ENCODE peak calls at places on chromosomes 3 and 15, in five cellular contexts. One of them, this sample, is unnamed.
A peak's percentile ranks its signal among the peaks of the same experiment; 100 is the strongest.

GRCh38 chr3:113287111-113287817 is 75.9 kb downstream of the BOC start:
- DNase-seq in sigmoid colon: no peak
- DNase-seq in testis: peak; percentile 55
- DNase-seq in transverse colon: no peak
- DNase-seq in right lobe of liver: no peak
- DNase-seq in this sample: peak; percentile 53

GRCh38 chr15:96333194-96334016 is 2.9 kb downstream of the NR2F2 start:
- DNase-seq in sigmoid colon: peak; percentile 77
- DNase-seq in testis: no peak
- DNase-seq in transverse colon: peak; percentile 20
- DNase-seq in right lobe of liver: peak; percentile 53
- DNase-seq in this sample: peak; percentile 70

GRCh38 chr3:157566596-157566995 is 63.4 kb upstream of the VEPH1 start:
- DNase-seq in sigmoid colon: no peak
- DNase-seq in testis: no peak
- DNase-seq in transverse colon: no peak
- DNase-seq in right lobe of liver: no peak
- DNase-seq in this sample: no peak

GRCh38 chr3:66317750-66318366 is 97.1 kb downstream of the SLC25A26 start:
- DNase-seq in sigmoid colon: no peak
- DNase-seq in testis: no peak
- DNase-seq in transverse colon: no peak
- DNase-seq in right lobe of liver: no peak
- DNase-seq in this sample: no peak

GRCh38 chr15:67105065-67105951 is 39.9 kb downstream of the SMAD3 start:
- DNase-seq in sigmoid colon: peak; percentile 83
- DNase-seq in testis: peak; percentile 76
- DNase-seq in transverse colon: peak; percentile 58
- DNase-seq in right lobe of liver: no peak
- DNase-seq in this sample: peak; percentile 91

GRCh38 chr15:70584441-70584837 is 178.9 kb downstream of the UACA start:
- DNase-seq in sigmoid colon: no peak
- DNase-seq in testis: no peak
- DNase-seq in transverse colon: no peak
- DNase-seq in right lobe of liver: peak; percentile 9
- DNase-seq in this sample: no peak

GRCh38 chr15:99006904-99007495 is 592 bp downstream of the PGPEP1L start:
- DNase-seq in sigmoid colon: peak; percentile 42
- DNase-seq in testis: no peak
- DNase-seq in transverse colon: no peak
- DNase-seq in right lobe of liver: no peak
- DNase-seq in this sample: no peak

GRCh38 chr3:22893631-22894377 is 309.3 kb upstream of the UBE2E2 start:
- DNase-seq in sigmoid colon: no peak
- DNase-seq in testis: no peak
- DNase-seq in transverse colon: no peak
- DNase-seq in right lobe of liver: no peak
- DNase-seq in this sample: no peak

GRCh38 chr15:89177633-89178306 is 43.6 kb downstream of the RLBP1 start:
- DNase-seq in sigmoid colon: peak; percentile 78
- DNase-seq in testis: peak; percentile 70
- DNase-seq in transverse colon: peak; percentile 62
- DNase-seq in right lobe of liver: no peak
- DNase-seq in this sample: peak; percentile 66

GRCh38 chr15:59410448-59410896 is 27.5 kb upstream of the FAM81A start:
- DNase-seq in sigmoid colon: no peak
- DNase-seq in testis: no peak
- DNase-seq in transverse colon: peak; percentile 58
- DNase-seq in right lobe of liver: no peak
- DNase-seq in this sample: no peak

DNA sequence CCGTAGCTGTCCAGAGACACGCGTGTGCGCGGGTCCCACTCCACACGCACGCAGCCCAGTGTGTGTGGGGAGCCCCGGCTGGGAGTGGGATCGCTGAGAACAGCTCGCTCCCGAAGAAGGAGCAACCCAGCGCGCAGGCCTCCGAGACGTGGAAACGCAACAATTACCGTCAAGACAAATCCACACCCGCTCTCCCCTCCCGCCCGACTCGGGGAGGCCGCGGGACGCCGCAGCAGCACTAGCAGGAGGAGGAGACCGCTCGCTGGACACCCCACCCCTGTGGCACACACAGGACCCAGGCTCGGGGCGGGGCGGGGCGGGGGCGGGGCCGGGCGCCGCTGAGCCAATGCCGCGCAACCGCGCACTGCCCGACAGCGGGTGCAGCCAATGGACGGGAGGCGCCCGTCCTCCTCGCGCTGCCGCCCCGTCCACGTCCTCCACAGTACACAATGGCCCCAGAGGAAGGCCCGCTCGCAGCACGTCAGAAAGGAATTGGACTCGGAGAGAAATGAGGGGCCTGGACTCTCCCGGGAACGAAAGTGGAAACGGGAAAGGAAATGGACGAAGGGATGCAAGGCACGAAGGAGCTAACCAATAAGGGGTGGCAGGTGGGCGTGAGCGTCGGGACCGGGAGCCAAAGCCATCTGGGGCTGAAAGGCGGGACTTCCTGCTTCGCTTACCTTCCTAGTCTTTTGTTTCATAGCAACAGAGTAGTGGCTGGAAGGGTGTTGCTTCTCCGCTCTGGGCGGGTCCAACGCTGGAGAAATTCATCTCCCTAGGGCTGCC is at the start of gene CBLB:
- DNase-seq in sigmoid colon: peak; percentile 97
- DNase-seq in testis: peak; percentile 96
- DNase-seq in transverse colon: peak; percentile 92
- DNase-seq in right lobe of liver: peak; percentile 94
- DNase-seq in this sample: peak; percentile 91
- TF ChIP-seq POLR2A in sigmoid colon: peak; percentile 81
- TF ChIP-seq POLR2A in testis: peak; percentile 43
- TF ChIP-seq POLR2A in transverse colon: peak; percentile 89
- TF ChIP-seq POLR2A in right lobe of liver: peak; percentile 86
- TF ChIP-seq POLR2A in this sample: peak; percentile 84

GRCh38 chr15:49145651-49146609 is 9.5 kb downstream of the COPS2 start:
- DNase-seq in sigmoid colon: no peak
- DNase-seq in testis: peak; percentile 61
- DNase-seq in transverse colon: no peak
- DNase-seq in right lobe of liver: no peak
- DNase-seq in this sample: peak; percentile 45
- H3K4me1 ChIP-seq in sigmoid colon: peaks cover 28% of the 10 kb centered on the region
- H3K4me1 ChIP-seq in testis: no peaks in the 10 kb centered on the region
- H3K4me1 ChIP-seq in transverse colon: peaks cover 44% of the 10 kb centered on the region
- H3K4me1 ChIP-seq in right lobe of liver: peaks cover 18% of the 10 kb centered on the region
- H3K4me1 ChIP-seq in this sample: no peaks in the 10 kb centered on the region

DNA sequence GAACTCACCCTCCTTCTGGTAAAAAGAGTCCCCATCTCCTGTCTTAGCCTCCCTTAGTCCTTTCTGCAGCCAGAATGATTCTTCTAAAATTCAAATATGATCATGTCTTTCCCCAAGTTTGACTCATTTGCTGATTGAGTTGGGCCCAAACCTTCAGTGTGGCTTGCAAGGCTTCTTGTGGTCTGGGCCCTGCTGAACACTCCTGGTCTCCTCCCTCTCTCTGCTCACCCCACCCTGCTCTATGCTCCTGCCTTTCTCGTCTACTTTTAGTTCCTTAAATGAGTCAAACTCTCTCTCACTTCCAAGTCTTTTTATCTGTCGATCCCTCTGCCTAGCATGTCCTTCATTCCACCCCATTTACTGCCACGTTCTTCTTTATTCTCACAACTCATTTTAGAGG is 72.6 kb downstream of the CCR1 start:
- DNase-seq in sigmoid colon: no peak
- DNase-seq in testis: no peak
- DNase-seq in transverse colon: no peak
- DNase-seq in right lobe of liver: no peak
- DNase-seq in this sample: no peak
- H3K27me3 ChIP-seq in sigmoid colon: no peaks in the 10 kb centered on the region
- H3K27me3 ChIP-seq in testis: no peaks in the 10 kb centered on the region
- H3K27me3 ChIP-seq in transverse colon: no peaks in the 10 kb centered on the region
- H3K27me3 ChIP-seq in right lobe of liver: no peaks in the 10 kb centered on the region
- H3K27me3 ChIP-seq in this sample: no peaks in the 10 kb centered on the region

DNA sequence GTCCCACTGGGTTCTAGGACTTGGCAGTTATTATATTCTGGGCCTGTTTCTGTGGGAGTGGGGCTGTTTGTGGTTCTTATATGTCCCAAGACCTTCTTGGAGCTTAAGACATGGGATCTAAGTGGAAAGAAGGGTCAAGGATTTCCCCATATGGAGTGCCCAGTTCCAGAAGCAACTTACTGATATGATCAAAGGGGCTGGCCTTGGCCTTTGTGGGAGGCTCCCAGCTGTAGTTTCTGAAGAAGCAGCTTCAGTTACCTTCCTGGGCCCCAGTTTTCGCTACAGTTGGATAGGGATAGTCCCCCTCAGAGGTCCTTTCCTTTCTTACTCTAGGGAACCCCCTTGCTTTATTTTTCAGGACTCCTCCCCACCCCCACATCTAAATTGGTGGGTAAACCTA is 56.0 kb downstream of the RAB11A start:
- DNase-seq in sigmoid colon: no peak
- DNase-seq in testis: no peak
- DNase-seq in transverse colon: no peak
- DNase-seq in right lobe of liver: no peak
- DNase-seq in this sample: no peak
- TF ChIP-seq POLR2A in sigmoid colon: no peak
- TF ChIP-seq POLR2A in testis: no peak
- TF ChIP-seq POLR2A in transverse colon: no peak
- TF ChIP-seq POLR2A in right lobe of liver: no peak
- TF ChIP-seq POLR2A in this sample: no peak

GRCh38 chr3:184175981-184176376 is 1.3 kb downstream of the AP2M1 start:
- DNase-seq in sigmoid colon: no peak
- DNase-seq in testis: no peak
- DNase-seq in transverse colon: no peak
- DNase-seq in right lobe of liver: no peak
- DNase-seq in this sample: no peak
- H3K4me1 ChIP-seq in sigmoid colon: peaks cover 51% of the 10 kb centered on the region
- H3K4me1 ChIP-seq in testis: peaks cover 27% of the 10 kb centered on the region
- H3K4me1 ChIP-seq in transverse colon: peaks cover 38% of the 10 kb centered on the region
- H3K4me1 ChIP-seq in right lobe of liver: peaks cover 12% of the 10 kb centered on the region
- H3K4me1 ChIP-seq in this sample: peaks cover 52% of the 10 kb centered on the region

GRCh38 chr3:128573707-128574162 is 76.9 kb downstream of the RPN1 start:
- DNase-seq in sigmoid colon: no peak
- DNase-seq in testis: no peak
- DNase-seq in transverse colon: no peak
- DNase-seq in right lobe of liver: no peak
- DNase-seq in this sample: no peak
- H3K27me3 ChIP-seq in sigmoid colon: no peaks in the 10 kb centered on the region
- H3K27me3 ChIP-seq in testis: no peaks in the 10 kb centered on the region
- H3K27me3 ChIP-seq in transverse colon: peaks cover 47% of the 10 kb centered on the region
- H3K27me3 ChIP-seq in right lobe of liver: no peaks in the 10 kb centered on the region
- H3K27me3 ChIP-seq in this sample: peaks cover 3% of the 10 kb centered on the region

DNA sequence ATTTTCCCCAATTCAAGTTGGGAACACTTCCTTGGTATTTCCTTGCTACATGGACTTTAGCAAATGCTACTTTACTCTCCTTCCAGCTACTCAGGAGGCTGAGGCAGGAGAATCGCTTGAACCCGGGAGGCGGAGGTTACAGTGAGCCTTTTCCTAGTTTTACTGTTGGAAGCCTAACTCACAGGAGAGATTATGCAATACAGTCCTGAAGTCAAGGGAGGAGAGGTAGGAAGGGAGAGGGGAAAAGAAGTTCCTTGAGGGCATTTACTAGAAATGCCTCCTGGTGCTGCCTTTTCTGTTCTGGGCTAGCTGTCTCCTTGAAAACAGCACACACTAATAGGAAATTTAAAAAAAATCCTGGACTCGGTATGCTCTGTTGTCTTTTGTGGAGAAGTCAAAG is 6.2 kb downstream of the HHLA2 start:
- DNase-seq in sigmoid colon: no peak
- DNase-seq in testis: no peak
- DNase-seq in transverse colon: no peak
- DNase-seq in right lobe of liver: no peak
- DNase-seq in this sample: no peak
- TF ChIP-seq POLR2A in sigmoid colon: no peak
- TF ChIP-seq POLR2A in testis: no peak
- TF ChIP-seq POLR2A in transverse colon: no peak
- TF ChIP-seq POLR2A in right lobe of liver: no peak
- TF ChIP-seq POLR2A in this sample: no peak

DNA sequence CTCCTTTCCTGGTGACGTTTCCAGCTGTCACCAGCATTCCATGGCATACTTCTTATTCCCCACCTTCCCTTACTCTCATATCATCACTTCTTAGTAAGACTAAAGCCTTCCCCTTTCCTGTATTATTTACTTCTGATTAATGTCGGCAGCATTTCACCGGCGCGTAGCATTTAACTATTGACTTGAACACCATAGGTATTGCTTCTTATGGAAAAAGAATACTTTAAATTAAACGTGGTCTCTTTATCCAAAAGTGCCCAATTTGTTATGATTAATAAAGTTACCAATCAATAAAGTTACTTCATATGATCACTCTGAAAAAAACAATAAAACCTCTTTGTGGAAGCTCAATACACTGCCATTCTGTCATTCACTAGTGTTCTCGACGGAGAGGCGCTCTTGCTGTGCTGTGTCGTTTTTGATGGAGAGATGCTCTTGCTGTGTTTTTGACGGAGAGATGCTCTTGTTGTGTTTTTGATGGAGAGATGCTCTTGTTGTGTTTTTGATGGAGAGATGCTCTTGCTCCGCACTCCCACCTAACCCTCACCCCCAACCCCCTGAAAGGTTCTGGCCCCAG is 165.0 kb downstream of the XXYLT1 start:
- DNase-seq in sigmoid colon: no peak
- DNase-seq in testis: no peak
- DNase-seq in transverse colon: no peak
- DNase-seq in right lobe of liver: no peak
- DNase-seq in this sample: no peak
- H3K4me1 ChIP-seq in sigmoid colon: peaks cover 25% of the 10 kb centered on the region
- H3K4me1 ChIP-seq in testis: peaks cover 7% of the 10 kb centered on the region
- H3K4me1 ChIP-seq in transverse colon: peaks cover 32% of the 10 kb centered on the region
- H3K4me1 ChIP-seq in right lobe of liver: peaks cover 24% of the 10 kb centered on the region
- H3K4me1 ChIP-seq in this sample: peaks cover 17% of the 10 kb centered on the region

GRCh38 chr3:64491843-64492242 is 196.0 kb downstream of the ADAMTS9 start:
- DNase-seq in sigmoid colon: no peak
- DNase-seq in testis: no peak
- DNase-seq in transverse colon: no peak
- DNase-seq in right lobe of liver: no peak
- DNase-seq in this sample: no peak

GRCh38 chr3:64493149-64493548 is 194.7 kb downstream of the ADAMTS9 start:
- DNase-seq in sigmoid colon: no peak
- DNase-seq in testis: no peak
- DNase-seq in transverse colon: no peak
- DNase-seq in right lobe of liver: no peak
- DNase-seq in this sample: no peak

GRCh38 chr3:64488938-64489337 is 198.9 kb downstream of the ADAMTS9 start:
- DNase-seq in sigmoid colon: no peak
- DNase-seq in testis: no peak
- DNase-seq in transverse colon: no peak
- DNase-seq in right lobe of liver: no peak
- DNase-seq in this sample: no peak

GRCh38 chr3:64490180-64490579 is 197.6 kb downstream of the ADAMTS9 start:
- DNase-seq in sigmoid colon: no peak
- DNase-seq in testis: no peak
- DNase-seq in transverse colon: no peak
- DNase-seq in right lobe of liver: no peak
- DNase-seq in this sample: no peak

GRCh38 chr3:64489361-64490044 is 198.3 kb downstream of the ADAMTS9 start:
- DNase-seq in sigmoid colon: peak; percentile 66
- DNase-seq in testis: peak; percentile 68
- DNase-seq in transverse colon: peak; percentile 54
- DNase-seq in right lobe of liver: no peak
- DNase-seq in this sample: peak; percentile 36
- H3K27me3 ChIP-seq in sigmoid colon: no peaks in the 10 kb centered on the region
- H3K27me3 ChIP-seq in testis: no peaks in the 10 kb centered on the region
- H3K27me3 ChIP-seq in transverse colon: no peaks in the 10 kb centered on the region
- H3K27me3 ChIP-seq in right lobe of liver: no peaks in the 10 kb centered on the region
- H3K27me3 ChIP-seq in this sample: no peaks in the 10 kb centered on the region

GRCh38 chr15:39591141-39591895 is 10.4 kb downstream of the THBS1 start:
- DNase-seq in sigmoid colon: no peak
- DNase-seq in testis: no peak
- DNase-seq in transverse colon: peak; percentile 13
- DNase-seq in right lobe of liver: no peak
- DNase-seq in this sample: no peak
- TF ChIP-seq POLR2A in sigmoid colon: no peak
- TF ChIP-seq POLR2A in testis: no peak
- TF ChIP-seq POLR2A in transverse colon: peak; percentile 10
- TF ChIP-seq POLR2A in right lobe of liver: no peak
- TF ChIP-seq POLR2A in this sample: no peak